ENCODE peak calls at places on chromosomes 1 and 21, in nine cellular contexts. M is endothelial cell of umbilical vein, K is aorta, J is spleen, H is pancreas, Q is mammary epithelial cell, V is lower lobe of right lung, F is suprapubic skin, B is IMR-90. T is an unnamed sample. For H3K4me1, the result is how much of the 10 kb centered on the place peaks cover.

GRCh38 chr21:41847066-41847804 is 31.9 kb downstream of the PRDM15 start:
- DNase-seq in M (no peak), K (peak), J (peak), H (no peak), Q (no peak), V (no peak), F (peak), B (peak), T (no peak)

GRCh38 chr1:90335566-90335965 is 340.7 kb downstream of the ZNF326 start:
- DNase-seq in M (no peak), K (no peak), J (no peak), H (no peak), Q (no peak), V (no peak), F (no peak), B (no peak), T (no peak)

GRCh38 chr21:44718571-44718970 is 7.2 kb upstream of the TSPEAR start:
- DNase-seq in M (no peak), K (peak), J (no peak), H (no peak), Q (no peak), V (no peak), F (peak), B (no peak), T (no peak)

GRCh38 chr1:210448293-210448892 is 119.7 kb downstream of the HHAT start:
- DNase-seq in M (peak), K (no peak), J (no peak), H (no peak), Q (peak), V (no peak), F (no peak), B (peak), T (no peak)

GRCh38 chr1:43271186-43272118 is 1.7 kb downstream of the TMEM125 start:
- DNase-seq in M (no peak), K (peak), J (peak), H (no peak), Q (no peak), V (no peak), F (peak), B (peak), T (no peak)

GRCh38 chr1:46580140-46580903 is 23.7 kb downstream of the MKNK1 start:
- DNase-seq in M (no peak), K (no peak), J (no peak), H (no peak), Q (no peak), V (no peak), F (no peak), B (peak), T (no peak)

GRCh38 chr1:155978973-155979429 is 654 bp upstream of the ARHGEF2 start:
- DNase-seq in M (no peak), K (no peak), J (peak), H (no peak), Q (peak), V (no peak), F (no peak), B (peak), T (no peak)

GRCh38 chr1:12219800-12220199 is 10.0 kb upstream of the VPS13D start:
- DNase-seq in M (no peak), K (peak), J (peak), H (no peak), Q (no peak), V (no peak), F (no peak), B (no peak), T (no peak)

GRCh38 chr1:220556641-220557040 is 28.7 kb downstream of the MARK1 start:
- DNase-seq in M (peak), K (no peak), J (no peak), H (no peak), Q (no peak), V (no peak), F (no peak), B (no peak), T (no peak)

GRCh38 chr1:10617931-10618885 is 143.5 kb downstream of the PEX14 start:
- DNase-seq in M (no peak), K (no peak), J (peak), H (peak), Q (no peak), V (no peak), F (no peak), B (no peak), T (peak)

GRCh38 chr1:114152211-114153050 is 1.2 kb downstream of the SYT6 start:
- DNase-seq in M (peak), K (peak), J (peak), H (peak), Q (peak), V (peak), F (no peak), B (peak), T (peak)

GRCh38 chr1:198042168-198042567 is 114.6 kb upstream of the NEK7 start:
- DNase-seq in M (no peak), K (no peak), J (no peak), H (no peak), Q (no peak), V (no peak), F (no peak), B (no peak), T (no peak)

GRCh38 chr1:8396912-8397406 is 79.0 kb downstream of the SLC45A1 start:
- DNase-seq in M (peak), K (no peak), J (no peak), H (no peak), Q (peak), V (no peak), F (no peak), B (peak), T (peak)

GRCh38 chr1:185936641-185937040 is 202.4 kb downstream of the HMCN1 start:
- DNase-seq in M (no peak), K (no peak), J (no peak), H (no peak), Q (no peak), V (no peak), F (no peak), B (no peak), T (no peak)

GRCh38 chr1:230212405-230212936 is 145.4 kb downstream of the GALNT2 start:
- DNase-seq in M (no peak), K (no peak), J (no peak), H (no peak), Q (no peak), V (no peak), F (no peak), B (no peak), T (no peak)

GRCh38 chr1:234533034-234533571 is 54.1 kb upstream of the TARBP1 start:
- DNase-seq in M (peak), K (no peak), J (peak), H (no peak), Q (peak), V (no peak), F (peak), B (peak), T (peak)

GRCh38 chr1:53076165-53076564 is 14.2 kb downstream of the PODN start:
- DNase-seq in M (no peak), K (peak), J (no peak), H (peak), Q (no peak), V (peak), F (peak), B (no peak), T (no peak)

GRCh38 chr1:158153179-158153578 is 27.5 kb upstream of the CD1D start:
- DNase-seq in M (no peak), K (no peak), J (no peak), H (no peak), Q (peak), V (no peak), F (no peak), B (peak), T (no peak)

GRCh38 chr1:69191280-69191679 is 376.4 kb upstream of the LRRC7 start:
- DNase-seq in M (no peak), K (no peak), J (no peak), H (no peak), Q (no peak), V (no peak), F (no peak), B (no peak), T (no peak)

GRCh38 chr1:54305906-54306514 is 100.2 kb downstream of the SSBP3 start:
- DNase-seq in M (no peak), K (no peak), J (no peak), H (no peak), Q (no peak), V (no peak), F (no peak), B (no peak), T (no peak)
- H3K4me1 ChIP-seq in M (under half), K (under half), J (under half), H (under half), Q (under half), V (under half), F (under half), B (under half), T (under half)

GRCh38 chr1:171196351-171196750 is 11.3 kb downstream of the FMO2 start:
- DNase-seq in M (no peak), K (no peak), J (no peak), H (no peak), Q (no peak), V (no peak), F (no peak), B (no peak), T (no peak)

GRCh38 chr1:171191992-171192391 is 6.9 kb downstream of the FMO2 start:
- DNase-seq in M (no peak), K (no peak), J (no peak), H (no peak), Q (no peak), V (no peak), F (no peak), B (no peak), T (no peak)

GRCh38 chr1:171195781-171196180 is 10.7 kb downstream of the FMO2 start:
- DNase-seq in M (no peak), K (no peak), J (no peak), H (no peak), Q (no peak), V (no peak), F (no peak), B (no peak), T (no peak)
- H3K4me1 ChIP-seq in M (under half), K (under half), J (under half), H (under half), Q (under half), V (under half), F (under half), B (under half), T (under half)

GRCh38 chr1:31032266-31032665 is 33.3 kb downstream of the PUM1 start:
- DNase-seq in M (no peak), K (no peak), J (no peak), H (no peak), Q (no peak), V (no peak), F (no peak), B (no peak), T (no peak)
- H3K4me1 ChIP-seq in M (under half), K (under half), J (under half), H (under half), Q (under half), V (half or more), F (under half), B (under half), T (half or more)

GRCh38 chr1:160446945-160447600 is 46.7 kb downstream of the VANGL2 start:
- DNase-seq in M (no peak), K (no peak), J (no peak), H (no peak), Q (no peak), V (no peak), F (no peak), B (no peak), T (no peak)
- H3K4me1 ChIP-seq in M (under half), K (under half), J (under half), H (under half), Q (under half), V (under half), F (under half), B (under half), T (under half)

GRCh38 chr1:16394178-16394521 is 27.1 kb downstream of the SZRD1 start:
- DNase-seq in M (no peak), K (no peak), J (no peak), H (no peak), Q (no peak), V (no peak), F (no peak), B (no peak), T (no peak)

GRCh38 chr1:16392740-16393139 is 25.7 kb downstream of the SZRD1 start:
- DNase-seq in M (no peak), K (no peak), J (no peak), H (no peak), Q (no peak), V (no peak), F (no peak), B (peak), T (no peak)

GRCh38 chr1:16391408-16391807 is 24.4 kb downstream of the SZRD1 start:
- DNase-seq in M (no peak), K (no peak), J (no peak), H (no peak), Q (no peak), V (no peak), F (no peak), B (no peak), T (no peak)

GRCh38 chr1:16394977-16395376 is 27.9 kb downstream of the SZRD1 start:
- DNase-seq in M (no peak), K (no peak), J (no peak), H (no peak), Q (no peak), V (no peak), F (no peak), B (no peak), T (no peak)

GRCh38 chr1:16393255-16394177 is 26.5 kb downstream of the SZRD1 start:
- DNase-seq in M (no peak), K (no peak), J (no peak), H (no peak), Q (no peak), V (no peak), F (no peak), B (no peak), T (no peak)
- H3K4me1 ChIP-seq in M (under half), K (under half), J (under half), H (under half), Q (under half), V (half or more), F (under half), B (under half), T (under half)

DNA sequence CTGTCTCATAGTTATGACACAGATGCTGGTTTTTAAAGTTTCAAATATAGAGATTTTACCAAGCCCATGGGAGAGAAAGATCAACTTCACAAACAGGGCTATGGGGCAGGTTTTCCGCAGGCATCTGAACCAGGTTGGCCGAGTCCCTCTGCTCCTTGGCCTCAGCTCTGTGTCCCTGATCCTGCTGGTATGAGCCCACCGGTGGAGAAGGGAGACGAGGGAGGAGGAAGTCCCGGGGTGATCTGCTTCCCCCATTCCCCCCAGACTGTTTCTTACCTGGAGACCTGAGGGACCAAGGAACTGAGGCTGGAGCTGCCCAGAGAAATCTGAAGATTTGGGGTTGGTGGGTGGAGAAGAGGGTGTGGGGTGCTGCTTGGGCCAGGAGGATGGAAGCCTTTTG is 28.9 kb upstream of the BTG2 start:
- DNase-seq in M (no peak), K (no peak), J (no peak), H (no peak), Q (no peak), V (no peak), F (no peak), B (no peak), T (no peak)
- H3K4me1 ChIP-seq in M (under half), K (under half), J (under half), H (under half), Q (half or more), V (half or more), F (half or more), B (under half), T (half or more)

GRCh38 chr1:167514278-167514677 is 4.1 kb downstream of the CD247 start:
- DNase-seq in M (no peak), K (no peak), J (no peak), H (no peak), Q (no peak), V (no peak), F (no peak), B (no peak), T (no peak)
- H3K4me1 ChIP-seq in M (under half), K (under half), J (under half), H (under half), Q (under half), V (under half), F (under half), B (under half), T (under half)

GRCh38 chr1:3092530-3092929 is 23.5 kb downstream of the PRDM16 start:
- DNase-seq in M (no peak), K (no peak), J (no peak), H (no peak), Q (no peak), V (no peak), F (no peak), B (no peak), T (no peak)
- H3K4me1 ChIP-seq in M (under half), K (under half), J (under half), H (under half), Q (under half), V (under half), F (under half), B (under half), T (under half)